ENCODE peak calls at places on chromosomes 1 and 21, in seven cellular contexts. O is adrenal gland, F is type B pancreatic cell, X is psoas muscle, L is WTC11, K is endodermal cell, U is stomach. H is an unnamed sample.

GRCh38 chr21:34792504-34793089 is 123.8 kb downstream of the CLIC6 start:
- DNase-seq in O (no peak), F (no peak), X (no peak), L (no peak), K (no peak), U (no peak), H (no peak)

GRCh38 chr1:226220473-226221189 is 2.8 kb upstream of the MIXL1 start:
- DNase-seq in O (no peak), F (no peak), X (no peak), L (no peak), K (peak), U (no peak), H (no peak)

GRCh38 chr1:38308780-38309179 is 262.2 kb upstream of the POU3F1 start:
- DNase-seq in O (no peak), F (no peak), X (no peak), L (no peak), K (no peak), U (no peak), H (no peak)

GRCh38 chr1:230833511-230833910 is 34.8 kb downstream of the C1orf198 start:
- DNase-seq in O (no peak), F (peak), X (no peak), L (no peak), K (no peak), U (no peak), H (no peak)

GRCh38 chr1:239676522-239677273 is 290.3 kb downstream of the CHRM3 start:
- DNase-seq in O (no peak), F (no peak), X (no peak), L (no peak), K (no peak), U (no peak), H (no peak)

GRCh38 chr1:213507472-213508223 is 456.6 kb downstream of the RPS6KC1 start:
- DNase-seq in O (no peak), F (no peak), X (no peak), L (no peak), K (no peak), U (no peak), H (no peak)

GRCh38 chr1:84757301-84757700 is 67.0 kb upstream of the SSX2IP start:
- DNase-seq in O (no peak), F (no peak), X (no peak), L (no peak), K (no peak), U (no peak), H (no peak)

GRCh38 chr1:39110325-39110851 is 84.2 kb downstream of the NDUFS5 start:
- DNase-seq in O (no peak), F (no peak), X (no peak), L (no peak), K (no peak), U (no peak), H (no peak)

GRCh38 chr1:21451212-21451611 is 11.3 kb downstream of the NBPF3 start:
- DNase-seq in O (no peak), F (no peak), X (no peak), L (no peak), K (no peak), U (no peak), H (no peak)

GRCh38 chr1:55043011-55043410 is 3.7 kb downstream of the PCSK9 start:
- DNase-seq in O (no peak), F (no peak), X (no peak), L (no peak), K (no peak), U (no peak), H (no peak)

GRCh38 chr1:33372677-33373076 is 51.8 kb upstream of the A3GALT2 start:
- DNase-seq in O (no peak), F (no peak), X (no peak), L (no peak), K (peak), U (no peak), H (no peak)

GRCh38 chr1:11873954-11874562 is 15.3 kb upstream of the NPPB start:
- DNase-seq in O (no peak), F (no peak), X (peak), L (no peak), K (no peak), U (no peak), H (no peak)

GRCh38 chr21:39444406-39445145 is 1.0 kb downstream of the LCA5L start:
- DNase-seq in O (peak), F (no peak), X (no peak), L (no peak), K (peak), U (no peak), H (no peak)

GRCh38 chr1:1371741-1372711 is 3.0 kb downstream of the AURKAIP1 start:
- DNase-seq in O (peak), F (peak), X (peak), L (peak), K (peak), U (peak), H (peak)

GRCh38 chr21:45882641-45883040 is 98.9 kb upstream of the COL6A1 start:
- DNase-seq in O (no peak), F (no peak), X (peak), L (no peak), K (no peak), U (no peak), H (no peak)

GRCh38 chr1:51044834-51045233 is 57.2 kb upstream of the C1orf185 start:
- DNase-seq in O (no peak), F (no peak), X (no peak), L (no peak), K (no peak), U (no peak), H (no peak)

GRCh38 chr1:246454655-246455054 is 52.4 kb downstream of the SMYD3 start:
- DNase-seq in O (no peak), F (no peak), X (no peak), L (no peak), K (no peak), U (no peak), H (no peak)

GRCh38 chr1:162878000-162878596 is 17.1 kb upstream of the CCDC190 start:
- DNase-seq in O (peak), F (no peak), X (peak), L (peak), K (peak), U (peak), H (peak)

GRCh38 chr1:44408181-44409018 is 3.3 kb downstream of the RNF220 start:
- DNase-seq in O (no peak), F (no peak), X (no peak), L (peak), K (peak), U (no peak), H (peak)

GRCh38 chr1:84436907-84437667 is 38.8 kb downstream of the DNASE2B start:
- DNase-seq in O (no peak), F (no peak), X (no peak), L (no peak), K (no peak), U (no peak), H (no peak)

GRCh38 chr1:221723018-221723917 is 18.6 kb downstream of the DUSP10 start:
- DNase-seq in O (no peak), F (no peak), X (no peak), L (no peak), K (no peak), U (no peak), H (no peak)

GRCh38 chr1:168019407-168019806 is 82.5 kb upstream of the MPC2 start:
- DNase-seq in O (no peak), F (no peak), X (no peak), L (peak), K (peak), U (no peak), H (no peak)

GRCh38 chr1:31695327-31695726 is 8.5 kb downstream of the COL16A1 start:
- DNase-seq in O (no peak), F (no peak), X (no peak), L (no peak), K (no peak), U (no peak), H (no peak)

GRCh38 chr1:159911668-159912067 is 11.7 kb upstream of the CFAP45 start:
- DNase-seq in O (no peak), F (no peak), X (no peak), L (no peak), K (no peak), U (no peak), H (no peak)

GRCh38 chr1:21254335-21254951 is 35.8 kb downstream of the ECE1 start:
- DNase-seq in O (no peak), F (no peak), X (peak), L (no peak), K (no peak), U (no peak), H (no peak)

GRCh38 chr1:221743416-221744208 is 1.7 kb upstream of the DUSP10 start:
- DNase-seq in O (no peak), F (no peak), X (no peak), L (no peak), K (peak), U (no peak), H (no peak)

GRCh38 chr1:21831454-21831970 is 19.4 kb downstream of the LDLRAD2 start:
- DNase-seq in O (no peak), F (no peak), X (peak), L (no peak), K (no peak), U (no peak), H (no peak)

GRCh38 chr1:64033667-64034215 is 169.7 kb upstream of the UBE2U start:
- DNase-seq in O (no peak), F (no peak), X (no peak), L (no peak), K (no peak), U (no peak), H (no peak)

GRCh38 chr1:30188999-30189398 is 534.4 kb downstream of the MATN1 start:
- DNase-seq in O (no peak), F (no peak), X (no peak), L (no peak), K (no peak), U (no peak), H (no peak)

GRCh38 chr1:22452401-22452963 is 831 bp downstream of the ZBTB40 start:
- DNase-seq in O (no peak), F (no peak), X (peak), L (no peak), K (peak), U (no peak), H (no peak)

GRCh38 chr1:169644298-169644697 is 14.4 kb upstream of the SELP start:
- DNase-seq in O (no peak), F (no peak), X (no peak), L (no peak), K (no peak), U (no peak), H (no peak)

GRCh38 chr1:52771384-52771783 is 45.1 kb downstream of the ZYG11B start:
- DNase-seq in O (no peak), F (no peak), X (no peak), L (no peak), K (no peak), U (no peak), H (no peak)

GRCh38 chr1:41277371-41277994 is 35.4 kb upstream of the SCMH1 start:
- DNase-seq in O (no peak), F (no peak), X (no peak), L (no peak), K (no peak), U (no peak), H (no peak)

GRCh38 chr21:34544032-34544496 is 32.1 kb upstream of the KCNE1 start:
- DNase-seq in O (peak), F (no peak), X (no peak), L (peak), K (peak), U (peak), H (peak)

GRCh38 chr1:59017501-59018231 is 233.8 kb upstream of the JUN start:
- DNase-seq in O (no peak), F (no peak), X (no peak), L (no peak), K (no peak), U (no peak), H (no peak)

GRCh38 chr1:219518168-219518905 is 94.6 kb downstream of the ZC3H11B start:
- DNase-seq in O (no peak), F (no peak), X (no peak), L (no peak), K (no peak), U (no peak), H (no peak)

GRCh38 chr1:46526689-46527291 is 24.7 kb downstream of the KNCN start:
- DNase-seq in O (no peak), F (no peak), X (peak), L (peak), K (peak), U (peak), H (no peak)

GRCh38 chr1:56569661-56570060 is 9.7 kb downstream of the PLPP3 start:
- DNase-seq in O (no peak), F (no peak), X (no peak), L (no peak), K (no peak), U (no peak), H (no peak)

GRCh38 chr1:162696286-162696862 is 64.1 kb downstream of the DDR2 start:
- DNase-seq in O (peak), F (peak), X (peak), L (peak), K (peak), U (peak), H (peak)

GRCh38 chr1:218397752-218398339 is 52.7 kb downstream of the TGFB2 start:
- DNase-seq in O (no peak), F (no peak), X (no peak), L (no peak), K (no peak), U (no peak), H (no peak)

DNA sequence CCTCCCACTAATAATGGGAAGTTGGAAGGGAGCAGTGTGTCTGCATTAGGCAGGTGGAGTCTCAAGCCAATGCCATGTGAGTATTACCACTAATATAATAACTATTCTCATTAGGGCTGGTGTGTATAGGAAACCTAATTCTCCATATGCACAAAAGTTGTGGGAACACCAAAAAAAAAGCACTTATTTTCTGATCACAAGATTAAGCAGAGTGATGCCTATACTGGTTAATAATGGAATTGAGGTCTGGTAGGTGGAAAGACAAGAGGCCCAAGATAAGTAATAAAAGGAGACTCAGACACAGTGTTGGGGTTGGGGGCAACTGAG is 7.0 kb upstream of the NPL start:
- DNase-seq in O (no peak), F (no peak), X (no peak), L (no peak), K (no peak), U (no peak), H (no peak)
- TF ChIP-seq CTCF in O (no peak), F (no peak), X (no peak), L (no peak), K (no peak), U (no peak), H (no peak)

GRCh38 chr1:211648980-211649934 is 26.2 kb downstream of the NEK2 start:
- DNase-seq in O (no peak), F (no peak), X (no peak), L (peak), K (no peak), U (peak), H (no peak)
- TF ChIP-seq CTCF in O (no peak), F (no peak), X (no peak), L (no peak), K (no peak), U (no peak), H (no peak)

GRCh38 chr1:222828939-222829338 is 14.1 kb downstream of the DISP1 start:
- DNase-seq in O (no peak), F (no peak), X (no peak), L (no peak), K (no peak), U (no peak), H (no peak)
- TF ChIP-seq CTCF in O (peak), F (peak), X (no peak), L (no peak), K (peak), U (no peak), H (peak)

DNA sequence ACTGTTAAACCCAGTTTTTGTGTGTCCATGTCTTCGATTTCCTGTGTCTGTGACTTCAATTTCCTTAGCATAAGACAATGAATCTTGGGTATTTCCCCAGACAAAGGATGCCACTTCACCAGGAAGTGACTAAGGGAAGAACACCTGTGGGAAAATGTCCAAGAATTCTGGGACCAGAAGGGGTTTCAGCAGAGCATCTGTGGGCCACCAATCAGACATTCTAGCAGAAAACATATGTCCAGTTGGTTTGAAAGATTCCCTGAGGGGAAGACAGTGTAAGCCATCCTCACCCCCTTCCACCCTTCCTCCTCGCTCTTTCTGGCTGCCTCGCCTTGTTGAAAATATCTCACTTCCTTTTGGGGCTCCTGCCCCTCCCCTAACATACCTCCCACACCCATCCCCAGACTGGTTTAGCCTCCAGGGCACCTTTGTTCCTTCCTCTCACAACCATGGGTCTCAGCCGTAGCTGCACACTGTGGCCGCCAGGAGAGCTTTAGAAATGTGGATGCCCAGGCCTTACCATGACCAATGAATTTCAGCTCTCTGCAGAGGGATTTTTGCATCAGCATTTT is 25.5 kb upstream of the IFNAR1 start:
- DNase-seq in O (no peak), F (peak), X (no peak), L (no peak), K (no peak), U (no peak), H (no peak)
- TF ChIP-seq CTCF in O (no peak), F (peak), X (no peak), L (no peak), K (peak), U (no peak), H (peak)

DNA sequence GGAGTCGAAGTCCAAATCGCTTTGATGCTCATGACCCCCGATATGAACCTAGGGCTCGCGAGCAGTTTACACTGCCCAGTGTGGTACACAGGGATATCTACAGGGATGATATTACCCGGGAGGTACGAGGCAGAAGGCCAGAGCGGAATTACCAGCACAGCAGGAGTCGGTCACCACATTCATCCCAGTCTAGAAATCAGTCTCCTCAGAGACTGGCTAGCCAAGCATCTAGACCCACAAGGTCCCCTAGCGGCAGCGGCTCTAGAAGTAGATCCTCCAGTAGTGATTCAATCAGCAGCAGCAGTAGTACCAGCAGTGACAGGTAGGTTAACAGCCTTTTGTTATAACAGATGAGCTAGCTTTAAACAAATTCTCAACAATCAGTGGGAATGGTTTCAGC is 28.9 kb downstream of the SPEN start:
- DNase-seq in O (no peak), F (no peak), X (no peak), L (peak), K (peak), U (no peak), H (no peak)
- TF ChIP-seq CTCF in O (no peak), F (peak), X (peak), L (no peak), K (peak), U (no peak), H (peak)

DNA sequence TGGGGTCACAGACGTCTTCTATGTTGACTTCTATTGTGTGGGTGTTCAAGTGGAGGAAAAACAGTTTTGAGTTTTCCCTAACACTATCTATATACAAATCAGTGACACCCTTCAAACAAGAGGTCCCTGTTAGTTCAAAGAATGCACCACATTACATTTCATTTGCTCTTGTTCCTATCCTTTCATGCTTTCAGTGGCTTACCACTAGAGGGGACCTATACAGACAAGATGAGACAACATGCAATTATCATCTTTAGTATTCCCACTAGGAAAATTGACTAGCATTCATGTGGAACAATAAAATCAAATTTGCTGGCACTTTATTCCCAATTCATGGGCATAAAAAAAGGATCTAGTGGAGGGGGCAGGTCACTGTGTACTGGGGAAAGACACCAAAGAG is 13.3 kb upstream of the SIPA1L2 start:
- DNase-seq in O (no peak), F (no peak), X (no peak), L (no peak), K (no peak), U (no peak), H (no peak)
- TF ChIP-seq CTCF in O (no peak), F (no peak), X (no peak), L (no peak), K (peak), U (no peak), H (no peak)

GRCh38 chr1:248215880-248216279 is 15.3 kb upstream of the OR2M4 start:
- DNase-seq in O (no peak), F (no peak), X (no peak), L (no peak), K (no peak), U (no peak), H (no peak)
- TF ChIP-seq CTCF in O (no peak), F (no peak), X (no peak), L (no peak), K (no peak), U (no peak), H (no peak)

GRCh38 chr1:62327360-62328051 is 8.3 kb upstream of the KANK4 start:
- DNase-seq in O (no peak), F (no peak), X (no peak), L (peak), K (peak), U (no peak), H (no peak)
- TF ChIP-seq CTCF in O (no peak), F (no peak), X (no peak), L (no peak), K (no peak), U (no peak), H (no peak)

H was measured in neural crest cell.